ENCODE peak calls at places on chromosomes 5 and 9, in ten cellular contexts. O, U, W, E, V, P, X, T, Y and D are unnamed samples.

GRCh38 chr5:82163459-82164108 is 114.6 kb downstream of the RPS23 start:
- DNase-seq in V (no peak), E (peak; percentile 55), T (no peak), P (no peak), X (no peak), O (peak; percentile 68), U (no peak), Y (no peak), W (no peak), D (peak; percentile 81)

GRCh38 chr5:113806250-113806649 is 292.8 kb downstream of the YTHDC2 start:
- DNase-seq in T (no peak), O (peak; percentile 2), Y (no peak), X (no peak), P (no peak), W (peak; percentile 22), E (peak; percentile 28), V (no peak), U (no peak), D (peak; percentile 2)

GRCh38 chr5:123036391-123037103 is at the start of gene PPIC:
- DNase-seq in Y (peak; percentile 94), U (peak; percentile 91), E (peak; percentile 81), X (peak; percentile 91), O (peak; percentile 75), T (peak; percentile 62), V (peak; percentile 93), W (peak; percentile 49), P (peak; percentile 90), D (no peak)

GRCh38 chr9:88034964-88035363 is 60.6 kb upstream of the CDK20 start:
- DNase-seq in O (no peak), P (no peak), W (no peak), Y (no peak), E (no peak), T (no peak), U (no peak), V (no peak), X (no peak), D (no peak)

GRCh38 chr5:51375084-51375483 is 8.2 kb upstream of the ISL1 start:
- DNase-seq in P (no peak), U (no peak), V (no peak), Y (no peak), W (no peak), X (no peak), T (no peak), O (no peak), E (no peak), D (no peak)

GRCh38 chr9:95363051-95363841 is 45.7 kb upstream of the FANCC start:
- DNase-seq in Y (no peak), U (no peak), V (peak; percentile 58), P (no peak), X (no peak), T (no peak), E (no peak), W (peak; percentile 57), O (peak; percentile 10), D (no peak)

GRCh38 chr5:127094161-127094560 is 20.9 kb upstream of the C5orf63 start:
- DNase-seq in P (no peak), T (no peak), W (no peak), Y (no peak), U (no peak), E (no peak), X (no peak), O (no peak), V (no peak), D (no peak)

GRCh38 chr9:104855837-104856236 is 72.1 kb downstream of the ABCA1 start:
- DNase-seq in W (no peak), U (no peak), Y (no peak), X (no peak), T (no peak), E (no peak), P (no peak), O (no peak), V (no peak), D (no peak)

GRCh38 chr9:122088880-122089567 is 4.1 kb downstream of the TTLL11 start:
- DNase-seq in U (no peak), X (no peak), W (no peak), T (no peak), O (no peak), V (no peak), P (no peak), Y (no peak), E (no peak), D (no peak)

DNA sequence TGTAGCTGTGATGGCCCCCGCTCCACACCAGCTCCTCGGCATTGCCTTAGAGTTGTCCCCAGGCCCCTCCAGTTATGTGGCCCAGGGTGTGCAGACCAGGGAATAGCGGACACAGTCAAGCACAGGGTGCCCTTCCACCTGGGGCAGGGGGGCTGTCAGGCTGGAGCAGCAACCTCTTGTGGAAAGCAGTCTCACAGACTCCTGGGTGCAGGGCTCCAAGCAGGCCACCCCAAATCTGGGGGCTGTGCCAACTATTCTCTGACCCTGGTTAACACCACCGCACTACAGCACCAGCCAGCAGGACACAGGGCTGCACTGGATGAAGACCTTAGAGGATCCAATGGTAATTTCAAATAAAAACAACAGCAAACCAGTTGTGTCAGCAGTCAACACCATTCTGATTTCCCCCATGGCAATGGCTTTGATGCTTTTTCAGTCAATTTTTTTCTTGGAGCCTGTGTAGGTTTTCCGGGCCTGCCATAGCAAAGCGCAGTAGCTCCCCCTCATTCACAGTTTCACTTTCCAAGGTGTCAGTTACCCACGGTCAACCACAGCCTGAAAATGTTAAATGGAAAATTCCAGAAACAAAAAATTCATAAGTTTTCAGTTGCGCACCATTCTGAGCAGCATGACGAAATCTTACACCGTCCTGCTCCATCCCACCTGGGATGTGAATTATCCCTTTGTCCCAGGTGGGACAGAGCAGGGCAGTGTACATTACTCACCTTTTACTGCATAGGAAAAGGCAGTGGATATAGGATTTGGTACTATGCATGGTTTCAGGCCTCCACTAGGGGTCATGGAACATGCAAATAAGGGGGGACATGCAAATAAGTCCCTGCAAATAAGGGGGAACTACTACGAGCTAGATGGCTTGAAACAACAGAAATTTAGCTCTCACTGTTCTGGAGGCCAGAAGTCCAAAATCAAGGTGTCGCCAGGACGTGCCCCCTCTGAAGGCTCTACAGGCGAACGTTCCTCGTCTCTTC is 49.0 kb downstream of the C5orf15 start:
- DNase-seq in T (no peak), Y (no peak), W (no peak), O (no peak), X (no peak), E (no peak), P (no peak), U (no peak), V (no peak), D (no peak)
- TF ChIP-seq CTCF in T (no peak), Y (no peak), W (peak; percentile 19), O (peak; percentile 25), X (no peak), E (no peak), P (no peak), U (no peak), V (no peak), D (peak; percentile 7)

DNA sequence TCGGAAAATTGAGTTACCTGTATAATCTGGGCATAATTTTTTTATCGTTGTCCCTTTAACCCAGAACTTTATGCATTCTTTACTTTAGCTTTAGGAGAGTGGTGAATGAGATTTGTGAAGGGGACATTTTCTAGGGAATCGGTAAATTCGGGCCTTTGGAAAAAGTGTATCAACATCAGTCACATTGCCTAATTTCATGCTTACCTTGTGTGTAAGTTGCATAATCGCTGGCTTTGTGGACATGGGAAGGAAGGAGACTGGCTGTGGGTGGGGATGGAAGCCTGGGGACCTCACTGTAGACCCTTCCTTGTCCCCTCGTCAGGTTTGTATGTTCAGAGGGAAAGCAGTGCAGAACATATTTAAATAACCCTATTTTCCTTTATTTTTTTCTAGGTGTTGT is 3.3 kb downstream of the PSAT1 start:
- DNase-seq in O (no peak), U (no peak), Y (no peak), T (no peak), X (no peak), V (no peak), E (no peak), P (no peak), W (no peak), D (no peak)
- H3K4me3 ChIP-seq in O (no peak overlapping the region), U (no peak overlapping the region), Y (peak overlapping the region; percentile 15), T (no peak overlapping the region), X (no peak overlapping the region), V (no peak overlapping the region), E (no peak overlapping the region), P (no peak overlapping the region), W (no peak overlapping the region), D (no peak overlapping the region)

GRCh38 chr9:123365881-123366528 is 10.0 kb downstream of the CRB2 start:
- DNase-seq in U (no peak), E (no peak), X (peak; percentile 40), T (no peak), Y (no peak), P (no peak), V (no peak), O (no peak), W (no peak), D (no peak)

GRCh38 chr9:123368023-123368422 is 12.0 kb downstream of the CRB2 start:
- DNase-seq in W (no peak), U (no peak), V (no peak), X (no peak), P (peak; percentile 57), T (no peak), Y (peak; percentile 55), E (no peak), O (no peak), D (no peak)

GRCh38 chr9:123362856-123363255 is 6.9 kb downstream of the CRB2 start:
- DNase-seq in X (no peak), U (no peak), O (no peak), W (no peak), T (no peak), E (no peak), P (no peak), V (no peak), Y (no peak), D (no peak)

GRCh38 chr9:123364241-123364824 is 8.3 kb downstream of the CRB2 start:
- DNase-seq in O (peak; percentile 13), Y (no peak), E (peak; percentile 43), V (no peak), W (no peak), U (no peak), T (peak; percentile 13), P (no peak), X (no peak), D (peak; percentile 47)

GRCh38 chr9:123365287-123365880 is 9.4 kb downstream of the CRB2 start:
- DNase-seq in Y (no peak), P (no peak), W (no peak), T (no peak), V (no peak), O (no peak), U (no peak), E (no peak), X (no peak), D (no peak)
- TF ChIP-seq CTCF in Y (no peak), P (peak; percentile 52), W (peak; percentile 37), T (peak; percentile 59), V (peak; percentile 31), O (peak; percentile 22), U (no peak), E (peak; percentile 21), X (no peak), D (peak; percentile 45)

DNA sequence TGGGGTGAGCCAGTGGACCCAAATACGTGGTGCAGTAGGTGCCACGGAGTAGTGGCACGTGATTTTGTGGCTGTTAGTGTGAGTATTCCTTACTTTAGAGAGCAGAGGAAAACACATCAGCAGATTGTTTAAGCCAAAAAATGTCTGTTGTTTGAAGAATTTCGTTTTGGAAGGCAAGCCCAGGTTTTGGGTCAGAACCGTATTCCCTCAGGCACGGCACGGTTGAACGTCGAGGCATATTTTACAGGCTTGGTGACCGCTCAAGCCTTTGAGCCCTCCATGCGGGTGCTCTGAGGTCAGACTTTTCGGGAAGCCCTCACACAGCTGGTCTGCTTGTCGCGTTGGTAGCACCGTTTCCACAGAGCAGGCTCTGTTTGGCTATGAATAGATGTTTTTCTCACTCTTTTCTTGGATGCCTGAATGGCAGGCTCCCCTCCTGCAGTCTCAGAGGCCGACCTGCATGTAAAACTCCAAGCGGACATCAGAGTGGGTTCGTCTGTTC is 27.2 kb downstream of the NEK6 start:
- DNase-seq in Y (no peak), V (no peak), X (no peak), U (no peak), P (no peak), O (peak; percentile 88), T (peak; percentile 32), W (no peak), E (peak; percentile 67), D (no peak)
- H3K4me3 ChIP-seq in Y (no peak overlapping the region), V (no peak overlapping the region), X (no peak overlapping the region), U (no peak overlapping the region), P (no peak overlapping the region), O (no peak overlapping the region), T (no peak overlapping the region), W (no peak overlapping the region), E (no peak overlapping the region), D (no peak overlapping the region)